ENCODE peak calls at places on chromosomes 6 and 20, in six cellular contexts. One of them, this sample, is unnamed. For H3K4me1, the result is how much of the 10 kb centered on the place peaks cover.

GRCh38 chr20:32497589-32498224 is 87.4 kb downstream of the NOL4L start:
- DNase-seq in vagina: no peak
- DNase-seq in Panc1: no peak
- DNase-seq in breast epithelium: no peak
- DNase-seq in left lung: peak
- DNase-seq in HCT116: no peak
- DNase-seq in this sample: no peak

GRCh38 chr20:3747471-3747870 is 15.0 kb downstream of the HSPA12B start:
- DNase-seq in vagina: no peak
- DNase-seq in Panc1: no peak
- DNase-seq in breast epithelium: no peak
- DNase-seq in left lung: no peak
- DNase-seq in HCT116: no peak
- DNase-seq in this sample: peak

GRCh38 chr6:6707143-6707542 is 118.6 kb downstream of the LY86 start:
- DNase-seq in vagina: no peak
- DNase-seq in Panc1: no peak
- DNase-seq in breast epithelium: no peak
- DNase-seq in left lung: no peak
- DNase-seq in HCT116: no peak
- DNase-seq in this sample: no peak

GRCh38 chr6:11007715-11008608 is 36.1 kb downstream of the ELOVL2 start:
- DNase-seq in vagina: no peak
- DNase-seq in Panc1: peak
- DNase-seq in breast epithelium: no peak
- DNase-seq in left lung: no peak
- DNase-seq in HCT116: peak
- DNase-seq in this sample: no peak

GRCh38 chr20:37797669-37798175 is 103.9 kb downstream of the CTNNBL1 start:
- DNase-seq in vagina: no peak
- DNase-seq in Panc1: no peak
- DNase-seq in breast epithelium: no peak
- DNase-seq in left lung: no peak
- DNase-seq in HCT116: no peak
- DNase-seq in this sample: no peak

GRCh38 chr6:15365273-15365687 is 119.4 kb downstream of the JARID2 start:
- DNase-seq in vagina: no peak
- DNase-seq in Panc1: no peak
- DNase-seq in breast epithelium: peak
- DNase-seq in left lung: peak
- DNase-seq in HCT116: no peak
- DNase-seq in this sample: peak

GRCh38 chr20:58808296-58809046 is 42.2 kb downstream of the GNAS-AS1 start:
- DNase-seq in vagina: no peak
- DNase-seq in Panc1: no peak
- DNase-seq in breast epithelium: no peak
- DNase-seq in left lung: no peak
- DNase-seq in HCT116: no peak
- DNase-seq in this sample: no peak

GRCh38 chr6:3385660-3386151 is 71.1 kb downstream of the SLC22A23 start:
- DNase-seq in vagina: no peak
- DNase-seq in Panc1: no peak
- DNase-seq in breast epithelium: peak
- DNase-seq in left lung: no peak
- DNase-seq in HCT116: peak
- DNase-seq in this sample: no peak

GRCh38 chr20:19301142-19301541 is 88.7 kb downstream of the SLC24A3 start:
- DNase-seq in vagina: no peak
- DNase-seq in Panc1: no peak
- DNase-seq in breast epithelium: no peak
- DNase-seq in left lung: no peak
- DNase-seq in HCT116: no peak
- DNase-seq in this sample: no peak

GRCh38 chr6:108165714-108166663 is at the start of gene NR2E1:
- DNase-seq in vagina: no peak
- DNase-seq in Panc1: no peak
- DNase-seq in breast epithelium: no peak
- DNase-seq in left lung: no peak
- DNase-seq in HCT116: no peak
- DNase-seq in this sample: no peak

GRCh38 chr6:10659697-10660348 is 34.6 kb downstream of the C6orf52 start:
- DNase-seq in vagina: no peak
- DNase-seq in Panc1: no peak
- DNase-seq in breast epithelium: no peak
- DNase-seq in left lung: peak
- DNase-seq in HCT116: no peak
- DNase-seq in this sample: no peak

GRCh38 chr20:20580139-20580538 is 132.3 kb downstream of the RALGAPA2 start:
- DNase-seq in vagina: no peak
- DNase-seq in Panc1: no peak
- DNase-seq in breast epithelium: no peak
- DNase-seq in left lung: no peak
- DNase-seq in HCT116: no peak
- DNase-seq in this sample: no peak

GRCh38 chr6:160950507-160950906 is 41.1 kb upstream of the MAP3K4 start:
- DNase-seq in vagina: no peak
- DNase-seq in Panc1: peak
- DNase-seq in breast epithelium: no peak
- DNase-seq in left lung: no peak
- DNase-seq in HCT116: no peak
- DNase-seq in this sample: no peak

GRCh38 chr6:76719449-76719848 is 647.0 kb upstream of the IMPG1 start:
- DNase-seq in vagina: no peak
- DNase-seq in Panc1: no peak
- DNase-seq in breast epithelium: no peak
- DNase-seq in left lung: no peak
- DNase-seq in HCT116: no peak
- DNase-seq in this sample: no peak

GRCh38 chr6:5091646-5092045 is 6.5 kb downstream of the PPP1R3G start:
- DNase-seq in vagina: no peak
- DNase-seq in Panc1: no peak
- DNase-seq in breast epithelium: no peak
- DNase-seq in left lung: no peak
- DNase-seq in HCT116: no peak
- DNase-seq in this sample: no peak

GRCh38 chr6:42276008-42276890 is 58.6 kb upstream of the MRPS10 start:
- DNase-seq in vagina: no peak
- DNase-seq in Panc1: no peak
- DNase-seq in breast epithelium: no peak
- DNase-seq in left lung: no peak
- DNase-seq in HCT116: no peak
- DNase-seq in this sample: no peak

GRCh38 chr20:61439251-61439650 is 187.2 kb downstream of the CDH4 start:
- DNase-seq in vagina: no peak
- DNase-seq in Panc1: no peak
- DNase-seq in breast epithelium: no peak
- DNase-seq in left lung: no peak
- DNase-seq in HCT116: no peak
- DNase-seq in this sample: no peak

GRCh38 chr20:62907377-62908317 is 18.7 kb downstream of the DIDO1 start:
- DNase-seq in vagina: no peak
- DNase-seq in Panc1: no peak
- DNase-seq in breast epithelium: no peak
- DNase-seq in left lung: no peak
- DNase-seq in HCT116: no peak
- DNase-seq in this sample: no peak

GRCh38 chr6:56575736-56576135 is 67.0 kb downstream of the DST start:
- DNase-seq in vagina: no peak
- DNase-seq in Panc1: no peak
- DNase-seq in breast epithelium: no peak
- DNase-seq in left lung: no peak
- DNase-seq in HCT116: no peak
- DNase-seq in this sample: no peak

GRCh38 chr6:34511923-34512737 is 44.0 kb downstream of the SPDEF start:
- DNase-seq in vagina: no peak
- DNase-seq in Panc1: no peak
- DNase-seq in breast epithelium: no peak
- DNase-seq in left lung: no peak
- DNase-seq in HCT116: no peak
- DNase-seq in this sample: no peak

GRCh38 chr20:63661108-63661507 is 3.0 kb downstream of the RTEL1 start:
- DNase-seq in vagina: no peak
- DNase-seq in Panc1: no peak
- DNase-seq in breast epithelium: no peak
- DNase-seq in left lung: peak
- DNase-seq in HCT116: no peak
- DNase-seq in this sample: no peak

GRCh38 chr20:6632187-6632586 is 135.3 kb upstream of the BMP2 start:
- DNase-seq in vagina: no peak
- DNase-seq in Panc1: no peak
- DNase-seq in breast epithelium: no peak
- DNase-seq in left lung: no peak
- DNase-seq in HCT116: no peak
- DNase-seq in this sample: peak

GRCh38 chr20:39041067-39041466 is 78.9 kb downstream of the DHX35 start:
- DNase-seq in vagina: no peak
- DNase-seq in Panc1: no peak
- DNase-seq in breast epithelium: no peak
- DNase-seq in left lung: no peak
- DNase-seq in HCT116: no peak
- DNase-seq in this sample: no peak

GRCh38 chr6:145194389-145194788 is 540.9 kb downstream of the EPM2A start:
- DNase-seq in vagina: no peak
- DNase-seq in Panc1: no peak
- DNase-seq in breast epithelium: no peak
- DNase-seq in left lung: no peak
- DNase-seq in HCT116: no peak
- DNase-seq in this sample: no peak

GRCh38 chr6:68196645-68197044 is 438.4 kb upstream of the ADGRB3 start:
- DNase-seq in vagina: no peak
- DNase-seq in Panc1: no peak
- DNase-seq in breast epithelium: no peak
- DNase-seq in left lung: no peak
- DNase-seq in HCT116: no peak
- DNase-seq in this sample: no peak

GRCh38 chr6:39203398-39203797 is 25.9 kb downstream of the KCNK5 start:
- DNase-seq in vagina: no peak
- DNase-seq in Panc1: no peak
- DNase-seq in breast epithelium: no peak
- DNase-seq in left lung: no peak
- DNase-seq in HCT116: no peak
- DNase-seq in this sample: no peak
- H3K4me1 ChIP-seq in vagina: under half
- H3K4me1 ChIP-seq in Panc1: under half
- H3K4me1 ChIP-seq in breast epithelium: under half
- H3K4me1 ChIP-seq in left lung: under half
- H3K4me1 ChIP-seq in HCT116: under half
- H3K4me1 ChIP-seq in this sample: under half

GRCh38 chr6:134964451-134965203 is 14.7 kb upstream of the ALDH8A1 start:
- DNase-seq in vagina: no peak
- DNase-seq in Panc1: no peak
- DNase-seq in breast epithelium: no peak
- DNase-seq in left lung: no peak
- DNase-seq in HCT116: no peak
- DNase-seq in this sample: no peak

GRCh38 chr6:134967711-134968110 is 17.8 kb upstream of the ALDH8A1 start:
- DNase-seq in vagina: no peak
- DNase-seq in Panc1: no peak
- DNase-seq in breast epithelium: no peak
- DNase-seq in left lung: no peak
- DNase-seq in HCT116: no peak
- DNase-seq in this sample: no peak

GRCh38 chr6:134961366-134961765 is 11.5 kb upstream of the ALDH8A1 start:
- DNase-seq in vagina: no peak
- DNase-seq in Panc1: no peak
- DNase-seq in breast epithelium: no peak
- DNase-seq in left lung: no peak
- DNase-seq in HCT116: no peak
- DNase-seq in this sample: no peak

GRCh38 chr6:134959603-134960002 is 9.7 kb upstream of the ALDH8A1 start:
- DNase-seq in vagina: no peak
- DNase-seq in Panc1: no peak
- DNase-seq in breast epithelium: no peak
- DNase-seq in left lung: no peak
- DNase-seq in HCT116: no peak
- DNase-seq in this sample: no peak

DNA sequence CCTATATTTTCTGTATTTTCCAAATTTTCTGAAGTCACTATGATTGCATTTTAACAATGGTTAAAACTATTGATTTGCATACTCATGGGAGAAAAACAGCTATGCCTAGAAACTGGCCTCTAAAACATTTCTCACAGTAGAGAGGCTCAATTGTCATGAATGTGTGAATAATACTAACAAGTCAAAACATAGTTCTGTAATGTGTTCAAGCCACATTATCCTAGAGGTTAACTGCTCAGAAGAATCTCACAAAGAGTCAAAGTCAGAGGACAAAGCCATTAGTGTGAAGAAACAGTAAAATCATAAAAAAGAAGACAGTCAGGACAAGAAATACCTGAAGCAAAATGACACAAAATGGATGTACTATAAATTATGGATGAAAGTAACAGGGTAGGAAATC is 12.5 kb upstream of the ALDH8A1 start:
- DNase-seq in vagina: no peak
- DNase-seq in Panc1: no peak
- DNase-seq in breast epithelium: no peak
- DNase-seq in left lung: no peak
- DNase-seq in HCT116: no peak
- DNase-seq in this sample: no peak
- H3K27ac ChIP-seq in vagina: no peak
- H3K27ac ChIP-seq in Panc1: no peak
- H3K27ac ChIP-seq in breast epithelium: no peak
- H3K27ac ChIP-seq in left lung: no peak
- H3K27ac ChIP-seq in HCT116: no peak
- H3K27ac ChIP-seq in this sample: no peak

GRCh38 chr20:44480097-44480496 is 4.4 kb downstream of the TTPAL start:
- DNase-seq in vagina: no peak
- DNase-seq in Panc1: no peak
- DNase-seq in breast epithelium: no peak
- DNase-seq in left lung: no peak
- DNase-seq in HCT116: no peak
- DNase-seq in this sample: no peak

GRCh38 chr20:44477151-44477550 is 1.5 kb downstream of the TTPAL start:
- DNase-seq in vagina: no peak
- DNase-seq in Panc1: no peak
- DNase-seq in breast epithelium: no peak
- DNase-seq in left lung: no peak
- DNase-seq in HCT116: no peak
- DNase-seq in this sample: no peak

GRCh38 chr20:44478188-44478587 is 2.5 kb downstream of the TTPAL start:
- DNase-seq in vagina: no peak
- DNase-seq in Panc1: no peak
- DNase-seq in breast epithelium: no peak
- DNase-seq in left lung: no peak
- DNase-seq in HCT116: no peak
- DNase-seq in this sample: no peak

GRCh38 chr20:44481719-44482416 is 6.2 kb downstream of the TTPAL start:
- DNase-seq in vagina: no peak
- DNase-seq in Panc1: no peak
- DNase-seq in breast epithelium: no peak
- DNase-seq in left lung: no peak
- DNase-seq in HCT116: no peak
- DNase-seq in this sample: no peak

GRCh38 chr20:44479643-44480042 is 4.0 kb downstream of the TTPAL start:
- DNase-seq in vagina: no peak
- DNase-seq in Panc1: no peak
- DNase-seq in breast epithelium: no peak
- DNase-seq in left lung: no peak
- DNase-seq in HCT116: no peak
- DNase-seq in this sample: no peak
- H3K4me3 ChIP-seq in vagina: no peak
- H3K4me3 ChIP-seq in Panc1: no peak
- H3K4me3 ChIP-seq in breast epithelium: no peak
- H3K4me3 ChIP-seq in left lung: no peak
- H3K4me3 ChIP-seq in HCT116: no peak
- H3K4me3 ChIP-seq in this sample: no peak

GRCh38 chr6:105797313-105797970 is 288.7 kb upstream of the PRDM1 start:
- DNase-seq in vagina: no peak
- DNase-seq in Panc1: no peak
- DNase-seq in breast epithelium: no peak
- DNase-seq in left lung: no peak
- DNase-seq in HCT116: no peak
- DNase-seq in this sample: no peak
- H3K4me1 ChIP-seq in vagina: under half
- H3K4me1 ChIP-seq in Panc1: under half
- H3K4me1 ChIP-seq in breast epithelium: under half
- H3K4me1 ChIP-seq in left lung: under half
- H3K4me1 ChIP-seq in HCT116: under half
- H3K4me1 ChIP-seq in this sample: under half

This sample was measured in small intestine.